ENCODE peak calls at places on chromosomes 1 and 21, in ten cellular contexts. A is esophagus squamous epithelium; D is ACHN; T is naive thymus-derived CD8-positive, alpha-beta T cell; L is NCI-H1092; W is T-helper 9 cell; O is anterior cingulate cortex; M is H54; P is NCI-H510A treated with DMSO at 0.1 percent for 48 hours; F is stimulated activated CD8-positive, alpha-beta memory T cell treated with anti-CD3 and anti-CD28 coated beads, Interleukin-15, amount 100 ng/mL, for 24 hours. K is an unnamed sample.

GRCh38 chr1:213122514-213122929 is 71.5 kb downstream of the RPS6KC1 start:
- DNase-seq in O (no peak), T (peak), W (no peak), L (peak), M (no peak), D (peak), P (peak), A (no peak), F (no peak), K (peak)

GRCh38 chr1:21157054-21157453 is 19.6 kb downstream of the EIF4G3 start:
- DNase-seq in P (no peak), T (no peak), M (no peak), L (no peak), D (no peak), W (no peak), A (no peak), O (no peak), F (no peak), K (no peak)

GRCh38 chr1:155182052-155182550 is 8.5 kb downstream of the TRIM46 start:
- DNase-seq in A (no peak), L (no peak), M (no peak), D (no peak), W (no peak), P (no peak), O (no peak), F (no peak), T (no peak), K (no peak)

GRCh38 chr1:16170283-16170673 is 14.4 kb upstream of the EPHA2 start:
- DNase-seq in F (no peak), D (no peak), L (no peak), A (no peak), W (no peak), P (no peak), M (no peak), O (no peak), T (no peak), K (no peak)

GRCh38 chr21:39676054-39676771 is 63.5 kb downstream of the B3GALT5 start:
- DNase-seq in O (no peak), P (peak), F (no peak), W (no peak), D (no peak), A (no peak), T (no peak), M (no peak), L (peak), K (no peak)

GRCh38 chr21:32772281-32773047 is 909 bp upstream of the PAXBP1 start:
- DNase-seq in D (peak), M (peak), P (peak), T (peak), W (peak), F (peak), L (no peak), A (no peak), O (no peak), K (no peak)

GRCh38 chr1:15400627-15401026 is 9.1 kb upstream of the EFHD2 start:
- DNase-seq in A (no peak), D (no peak), P (peak), M (no peak), T (no peak), W (no peak), F (no peak), L (no peak), O (no peak), K (no peak)

GRCh38 chr1:33328817-33329216 is 7.9 kb upstream of the A3GALT2 start:
- DNase-seq in A (no peak), F (no peak), T (no peak), M (no peak), L (no peak), O (no peak), W (no peak), P (no peak), D (no peak), K (no peak)

GRCh38 chr1:155052412-155053400 is 1.6 kb downstream of the ADAM15 start:
- DNase-seq in L (no peak), M (no peak), O (no peak), W (no peak), T (peak), P (no peak), A (no peak), F (no peak), D (peak), K (no peak)

GRCh38 chr1:150473659-150474058 is 13.6 kb upstream of the TARS2 start:
- DNase-seq in D (no peak), O (no peak), A (no peak), L (no peak), T (no peak), F (no peak), P (no peak), M (no peak), W (no peak), K (no peak)

GRCh38 chr21:35075546-35075945 is 26.4 kb upstream of the RUNX1 start:
- DNase-seq in O (no peak), L (no peak), M (no peak), F (no peak), T (no peak), W (no peak), A (no peak), D (no peak), P (no peak), K (peak)

K was measured in fibroblast of the conjunctiva.